ENCODE peak calls at places on chromosomes 13 and 19, in seven cellular contexts. One of them, this sample, is unnamed.

GRCh38 chr19:10270180-10270615 is 722 bp upstream of the ICAM1 start:
- DNase-seq in Peyer's patch: peak; percentile 67
- DNase-seq in RWPE2: no peak
- DNase-seq in upper lobe of right lung: peak; percentile 93
- DNase-seq in uterus: peak; percentile 47
- DNase-seq in breast epithelium: no peak
- DNase-seq in CD8-positive, alpha-beta T cell: peak; percentile 76
- DNase-seq in this sample: no peak

GRCh38 chr13:46571189-46571901 is 18.4 kb downstream of the LRCH1 start:
- DNase-seq in Peyer's patch: no peak
- DNase-seq in RWPE2: no peak
- DNase-seq in upper lobe of right lung: no peak
- DNase-seq in uterus: no peak
- DNase-seq in breast epithelium: no peak
- DNase-seq in CD8-positive, alpha-beta T cell: no peak
- DNase-seq in this sample: no peak

GRCh38 chr19:48329167-48329891 is 4.0 kb downstream of the EMP3 start:
- DNase-seq in Peyer's patch: no peak
- DNase-seq in RWPE2: no peak
- DNase-seq in upper lobe of right lung: no peak
- DNase-seq in uterus: no peak
- DNase-seq in breast epithelium: no peak
- DNase-seq in CD8-positive, alpha-beta T cell: peak; percentile 59
- DNase-seq in this sample: no peak

GRCh38 chr13:51760592-51760991 is 43.4 kb downstream of the DHRS12 start:
- DNase-seq in Peyer's patch: no peak
- DNase-seq in RWPE2: no peak
- DNase-seq in upper lobe of right lung: no peak
- DNase-seq in uterus: no peak
- DNase-seq in breast epithelium: no peak
- DNase-seq in CD8-positive, alpha-beta T cell: no peak
- DNase-seq in this sample: no peak

GRCh38 chr13:30108913-30109237 is 198.5 kb downstream of the KATNAL1 start:
- DNase-seq in Peyer's patch: peak; percentile 91
- DNase-seq in RWPE2: peak; percentile 91
- DNase-seq in upper lobe of right lung: peak; percentile 89
- DNase-seq in uterus: no peak
- DNase-seq in breast epithelium: peak; percentile 66
- DNase-seq in CD8-positive, alpha-beta T cell: no peak
- DNase-seq in this sample: no peak

GRCh38 chr19:39430675-39431593 is 4.8 kb downstream of the RPS16 start:
- DNase-seq in Peyer's patch: no peak
- DNase-seq in RWPE2: no peak
- DNase-seq in upper lobe of right lung: peak; percentile 78
- DNase-seq in uterus: no peak
- DNase-seq in breast epithelium: no peak
- DNase-seq in CD8-positive, alpha-beta T cell: no peak
- DNase-seq in this sample: no peak

GRCh38 chr19:10228925-10229324 is 2.2 kb downstream of the S1PR2 start:
- DNase-seq in Peyer's patch: no peak
- DNase-seq in RWPE2: no peak
- DNase-seq in upper lobe of right lung: no peak
- DNase-seq in uterus: no peak
- DNase-seq in breast epithelium: no peak
- DNase-seq in CD8-positive, alpha-beta T cell: peak; percentile 56
- DNase-seq in this sample: peak; percentile 62

GRCh38 chr19:3621689-3622088 is 4.9 kb downstream of the CACTIN start:
- DNase-seq in Peyer's patch: no peak
- DNase-seq in RWPE2: no peak
- DNase-seq in upper lobe of right lung: no peak
- DNase-seq in uterus: no peak
- DNase-seq in breast epithelium: no peak
- DNase-seq in CD8-positive, alpha-beta T cell: no peak
- DNase-seq in this sample: no peak

GRCh38 chr13:37326319-37326718 is 220.9 kb upstream of the CSNK1A1L start:
- DNase-seq in Peyer's patch: no peak
- DNase-seq in RWPE2: no peak
- DNase-seq in upper lobe of right lung: no peak
- DNase-seq in uterus: no peak
- DNase-seq in breast epithelium: no peak
- DNase-seq in CD8-positive, alpha-beta T cell: no peak
- DNase-seq in this sample: no peak

GRCh38 chr19:11397089-11397610 is 13.0 kb upstream of the EPOR start:
- DNase-seq in Peyer's patch: no peak
- DNase-seq in RWPE2: no peak
- DNase-seq in upper lobe of right lung: no peak
- DNase-seq in uterus: no peak
- DNase-seq in breast epithelium: no peak
- DNase-seq in CD8-positive, alpha-beta T cell: no peak
- DNase-seq in this sample: no peak

GRCh38 chr19:4066682-4067395 is at the start of gene ZBTB7A:
- DNase-seq in Peyer's patch: peak; percentile 88
- DNase-seq in RWPE2: peak; percentile 77
- DNase-seq in upper lobe of right lung: peak; percentile 92
- DNase-seq in uterus: peak; percentile 75
- DNase-seq in breast epithelium: peak; percentile 84
- DNase-seq in CD8-positive, alpha-beta T cell: peak; percentile 90
- DNase-seq in this sample: peak; percentile 89

GRCh38 chr13:74774252-74774651 is 640.0 kb upstream of the KLF12 start:
- DNase-seq in Peyer's patch: no peak
- DNase-seq in RWPE2: no peak
- DNase-seq in upper lobe of right lung: no peak
- DNase-seq in uterus: no peak
- DNase-seq in breast epithelium: no peak
- DNase-seq in CD8-positive, alpha-beta T cell: no peak
- DNase-seq in this sample: no peak

GRCh38 chr19:35738887-35739229 is 3.4 kb downstream of the IGFLR1 start:
- DNase-seq in Peyer's patch: no peak
- DNase-seq in RWPE2: no peak
- DNase-seq in upper lobe of right lung: no peak
- DNase-seq in uterus: no peak
- DNase-seq in breast epithelium: no peak
- DNase-seq in CD8-positive, alpha-beta T cell: no peak
- DNase-seq in this sample: no peak

GRCh38 chr13:101706651-101707050 is 254.2 kb downstream of the ITGBL1 start:
- DNase-seq in Peyer's patch: no peak
- DNase-seq in RWPE2: peak; percentile 51
- DNase-seq in upper lobe of right lung: no peak
- DNase-seq in uterus: no peak
- DNase-seq in breast epithelium: peak; percentile 30
- DNase-seq in CD8-positive, alpha-beta T cell: no peak
- DNase-seq in this sample: no peak

GRCh38 chr13:86051134-86052103 is 252.2 kb upstream of the SLITRK6 start:
- DNase-seq in Peyer's patch: no peak
- DNase-seq in RWPE2: peak; percentile 37
- DNase-seq in upper lobe of right lung: no peak
- DNase-seq in uterus: no peak
- DNase-seq in breast epithelium: no peak
- DNase-seq in CD8-positive, alpha-beta T cell: no peak
- DNase-seq in this sample: no peak

GRCh38 chr19:45156231-45156630 is 4.6 kb downstream of the NKPD1 start:
- DNase-seq in Peyer's patch: no peak
- DNase-seq in RWPE2: no peak
- DNase-seq in upper lobe of right lung: no peak
- DNase-seq in uterus: no peak
- DNase-seq in breast epithelium: no peak
- DNase-seq in CD8-positive, alpha-beta T cell: no peak
- DNase-seq in this sample: peak; percentile 12

GRCh38 chr19:16531380-16531669 is 10.9 kb downstream of the CHERP start:
- DNase-seq in Peyer's patch: no peak
- DNase-seq in RWPE2: no peak
- DNase-seq in upper lobe of right lung: no peak
- DNase-seq in uterus: no peak
- DNase-seq in breast epithelium: no peak
- DNase-seq in CD8-positive, alpha-beta T cell: no peak
- DNase-seq in this sample: no peak

GRCh38 chr19:16527971-16528521 is 14.2 kb downstream of the CHERP start:
- DNase-seq in Peyer's patch: peak; percentile 50
- DNase-seq in RWPE2: no peak
- DNase-seq in upper lobe of right lung: no peak
- DNase-seq in uterus: no peak
- DNase-seq in breast epithelium: no peak
- DNase-seq in CD8-positive, alpha-beta T cell: peak; percentile 61
- DNase-seq in this sample: peak; percentile 58

GRCh38 chr19:16532440-16533273 is 9.6 kb downstream of the CHERP start:
- DNase-seq in Peyer's patch: no peak
- DNase-seq in RWPE2: peak; percentile 65
- DNase-seq in upper lobe of right lung: no peak
- DNase-seq in uterus: no peak
- DNase-seq in breast epithelium: no peak
- DNase-seq in CD8-positive, alpha-beta T cell: no peak
- DNase-seq in this sample: no peak

GRCh38 chr19:16529466-16530144 is 12.6 kb downstream of the CHERP start:
- DNase-seq in Peyer's patch: no peak
- DNase-seq in RWPE2: no peak
- DNase-seq in upper lobe of right lung: no peak
- DNase-seq in uterus: no peak
- DNase-seq in breast epithelium: no peak
- DNase-seq in CD8-positive, alpha-beta T cell: no peak
- DNase-seq in this sample: no peak

GRCh38 chr19:16530540-16531379 is 11.5 kb downstream of the CHERP start:
- DNase-seq in Peyer's patch: no peak
- DNase-seq in RWPE2: peak; percentile 56
- DNase-seq in upper lobe of right lung: no peak
- DNase-seq in uterus: no peak
- DNase-seq in breast epithelium: no peak
- DNase-seq in CD8-positive, alpha-beta T cell: no peak
- DNase-seq in this sample: no peak
- H3K36me3 ChIP-seq in Peyer's patch: no peaks in the 10 kb centered on the region
- H3K36me3 ChIP-seq in RWPE2: peaks cover 79% of the 10 kb centered on the region
- H3K36me3 ChIP-seq in upper lobe of right lung: peaks cover 100% of the 10 kb centered on the region
- H3K36me3 ChIP-seq in uterus: no peaks in the 10 kb centered on the region
- H3K36me3 ChIP-seq in breast epithelium: peaks cover 33% of the 10 kb centered on the region
- H3K36me3 ChIP-seq in CD8-positive, alpha-beta T cell: peaks cover 70% of the 10 kb centered on the region
- H3K36me3 ChIP-seq in this sample: peaks cover 97% of the 10 kb centered on the region

GRCh38 chr13:48081739-48082138 is 13.2 kb downstream of the MED4 start:
- DNase-seq in Peyer's patch: no peak
- DNase-seq in RWPE2: no peak
- DNase-seq in upper lobe of right lung: no peak
- DNase-seq in uterus: no peak
- DNase-seq in breast epithelium: no peak
- DNase-seq in CD8-positive, alpha-beta T cell: no peak
- DNase-seq in this sample: no peak
- H3K36me3 ChIP-seq in Peyer's patch: peaks cover 2% of the 10 kb centered on the region
- H3K36me3 ChIP-seq in RWPE2: peaks cover 87% of the 10 kb centered on the region
- H3K36me3 ChIP-seq in upper lobe of right lung: peaks cover 94% of the 10 kb centered on the region
- H3K36me3 ChIP-seq in uterus: no peaks in the 10 kb centered on the region
- H3K36me3 ChIP-seq in breast epithelium: peaks cover 4% of the 10 kb centered on the region
- H3K36me3 ChIP-seq in CD8-positive, alpha-beta T cell: peaks cover 34% of the 10 kb centered on the region
- H3K36me3 ChIP-seq in this sample: peaks cover 64% of the 10 kb centered on the region

DNA sequence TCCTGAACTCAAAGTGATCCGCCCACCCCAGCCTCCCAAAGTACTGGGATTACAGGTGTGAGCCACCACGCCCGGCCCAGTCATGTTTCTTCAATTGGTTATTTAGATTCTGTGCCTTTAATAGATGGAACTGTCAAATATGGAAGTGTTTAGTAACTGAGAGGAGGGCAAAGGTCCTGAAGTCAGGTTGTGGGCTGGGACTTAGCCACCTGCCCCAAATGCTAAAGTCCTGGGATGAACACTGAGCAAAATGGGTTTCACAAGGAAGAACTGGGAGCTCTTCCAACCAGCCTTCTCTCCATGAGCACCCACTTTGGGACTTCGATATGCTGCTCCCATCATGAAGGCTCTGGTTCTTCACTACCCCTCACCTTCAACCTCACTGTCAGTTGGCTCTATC is 21.7 kb downstream of the AKAP8 start:
- DNase-seq in Peyer's patch: no peak
- DNase-seq in RWPE2: no peak
- DNase-seq in upper lobe of right lung: no peak
- DNase-seq in uterus: no peak
- DNase-seq in breast epithelium: no peak
- DNase-seq in CD8-positive, alpha-beta T cell: no peak
- DNase-seq in this sample: no peak
- H3K36me3 ChIP-seq in Peyer's patch: no peaks in the 10 kb centered on the region
- H3K36me3 ChIP-seq in RWPE2: peaks cover 77% of the 10 kb centered on the region
- H3K36me3 ChIP-seq in upper lobe of right lung: peaks cover 89% of the 10 kb centered on the region
- H3K36me3 ChIP-seq in uterus: no peaks in the 10 kb centered on the region
- H3K36me3 ChIP-seq in breast epithelium: peaks cover 14% of the 10 kb centered on the region
- H3K36me3 ChIP-seq in CD8-positive, alpha-beta T cell: peaks cover 63% of the 10 kb centered on the region
- H3K36me3 ChIP-seq in this sample: peaks cover 69% of the 10 kb centered on the region

GRCh38 chr19:54105796-54106195 is 3.1 kb downstream of the NDUFA3 start:
- DNase-seq in Peyer's patch: no peak
- DNase-seq in RWPE2: no peak
- DNase-seq in upper lobe of right lung: no peak
- DNase-seq in uterus: no peak
- DNase-seq in breast epithelium: no peak
- DNase-seq in CD8-positive, alpha-beta T cell: no peak
- DNase-seq in this sample: no peak

GRCh38 chr19:54108496-54108895 is 5.8 kb downstream of the NDUFA3 start:
- DNase-seq in Peyer's patch: no peak
- DNase-seq in RWPE2: no peak
- DNase-seq in upper lobe of right lung: no peak
- DNase-seq in uterus: no peak
- DNase-seq in breast epithelium: no peak
- DNase-seq in CD8-positive, alpha-beta T cell: no peak
- DNase-seq in this sample: no peak

GRCh38 chr19:54107876-54108490 is 5.3 kb downstream of the NDUFA3 start:
- DNase-seq in Peyer's patch: no peak
- DNase-seq in RWPE2: no peak
- DNase-seq in upper lobe of right lung: no peak
- DNase-seq in uterus: no peak
- DNase-seq in breast epithelium: no peak
- DNase-seq in CD8-positive, alpha-beta T cell: no peak
- DNase-seq in this sample: no peak

GRCh38 chr19:54106716-54107115 is 4.1 kb downstream of the NDUFA3 start:
- DNase-seq in Peyer's patch: no peak
- DNase-seq in RWPE2: no peak
- DNase-seq in upper lobe of right lung: no peak
- DNase-seq in uterus: no peak
- DNase-seq in breast epithelium: no peak
- DNase-seq in CD8-positive, alpha-beta T cell: no peak
- DNase-seq in this sample: no peak

DNA sequence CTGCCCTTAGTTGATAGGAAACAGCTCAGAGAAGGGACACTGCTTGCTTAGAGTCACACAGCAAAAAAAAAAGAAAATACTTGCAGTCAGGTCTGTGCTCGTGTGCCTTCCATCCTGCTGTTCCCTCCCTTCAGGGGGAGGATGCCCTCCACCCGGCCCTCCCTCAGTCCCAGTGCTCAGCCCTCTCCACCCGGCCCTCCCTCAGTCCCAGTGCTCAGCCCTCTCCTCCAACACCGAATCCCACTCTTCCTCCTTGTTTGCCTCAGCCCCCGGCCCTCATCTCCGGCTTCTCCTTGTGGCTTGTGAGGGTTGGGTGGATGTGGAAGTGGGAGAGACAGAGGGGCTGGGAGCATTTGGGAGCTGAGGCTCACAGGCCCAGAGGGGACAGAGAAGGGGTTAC is 5.8 kb downstream of the TFPT start:
- DNase-seq in Peyer's patch: no peak
- DNase-seq in RWPE2: no peak
- DNase-seq in upper lobe of right lung: no peak
- DNase-seq in uterus: no peak
- DNase-seq in breast epithelium: no peak
- DNase-seq in CD8-positive, alpha-beta T cell: no peak
- DNase-seq in this sample: no peak
- H3K36me3 ChIP-seq in Peyer's patch: no peaks in the 10 kb centered on the region
- H3K36me3 ChIP-seq in RWPE2: peaks cover 50% of the 10 kb centered on the region
- H3K36me3 ChIP-seq in upper lobe of right lung: peaks cover 64% of the 10 kb centered on the region
- H3K36me3 ChIP-seq in uterus: no peaks in the 10 kb centered on the region
- H3K36me3 ChIP-seq in breast epithelium: no peaks in the 10 kb centered on the region
- H3K36me3 ChIP-seq in CD8-positive, alpha-beta T cell: peaks cover 12% of the 10 kb centered on the region
- H3K36me3 ChIP-seq in this sample: peaks cover 59% of the 10 kb centered on the region

GRCh38 chr19:5086725-5087439 is 118.0 kb downstream of the KDM4B start:
- DNase-seq in Peyer's patch: no peak
- DNase-seq in RWPE2: no peak
- DNase-seq in upper lobe of right lung: no peak
- DNase-seq in uterus: no peak
- DNase-seq in breast epithelium: no peak
- DNase-seq in CD8-positive, alpha-beta T cell: no peak
- DNase-seq in this sample: peak; percentile 52
- H3K36me3 ChIP-seq in Peyer's patch: no peaks in the 10 kb centered on the region
- H3K36me3 ChIP-seq in RWPE2: no peaks in the 10 kb centered on the region
- H3K36me3 ChIP-seq in upper lobe of right lung: peaks cover 34% of the 10 kb centered on the region
- H3K36me3 ChIP-seq in uterus: no peaks in the 10 kb centered on the region
- H3K36me3 ChIP-seq in breast epithelium: no peaks in the 10 kb centered on the region
- H3K36me3 ChIP-seq in CD8-positive, alpha-beta T cell: peaks cover 10% of the 10 kb centered on the region
- H3K36me3 ChIP-seq in this sample: peaks cover 40% of the 10 kb centered on the region

This sample was measured in BE2C.